ENCODE peak calls at places on chromosome 7, in six cellular contexts. Z is upper lobe of left lung, U is ovary, J is A549, N is uterus, G is heart left ventricle. F is an unnamed sample.

GRCh38 chr7:11335951-11336350 is 362.3 kb downstream of the PHF14 start:
- DNase-seq in Z (no peak), U (no peak), J (no peak), N (no peak), G (no peak), F (no peak)

GRCh38 chr7:98622926-98623325 is 5.8 kb downstream of the NPTX2 start:
- DNase-seq in Z (no peak), U (no peak), J (no peak), N (no peak), G (no peak), F (no peak)

GRCh38 chr7:101466871-101467270 is 104.2 kb downstream of the COL26A1 start:
- DNase-seq in Z (no peak), U (no peak), J (no peak), N (no peak), G (no peak), F (peak)

GRCh38 chr7:8141070-8141469 is 120.9 kb downstream of the ICA1 start:
- DNase-seq in Z (no peak), U (no peak), J (no peak), N (no peak), G (no peak), F (no peak)

GRCh38 chr7:136652635-136653370 is 215.6 kb upstream of the CHRM2 start:
- DNase-seq in Z (no peak), U (no peak), J (no peak), N (no peak), G (no peak), F (no peak)

GRCh38 chr7:141268614-141269013 is 194.8 kb downstream of the TMEM178B start:
- DNase-seq in Z (no peak), U (no peak), J (no peak), N (no peak), G (no peak), F (no peak)

GRCh38 chr7:44158060-44158872 is 17.1 kb upstream of the MYL7 start:
- DNase-seq in Z (no peak), U (no peak), J (no peak), N (no peak), G (no peak), F (no peak)

GRCh38 chr7:120841608-120842007 is 16.3 kb downstream of the TSPAN12 start:
- DNase-seq in Z (no peak), U (no peak), J (no peak), N (no peak), G (no peak), F (no peak)

GRCh38 chr7:75969182-75969581 is 25.2 kb downstream of the TMEM120A start:
- DNase-seq in Z (no peak), U (peak), J (no peak), N (peak), G (no peak), F (no peak)

GRCh38 chr7:90768301-90768700 is 172.2 kb downstream of the CDK14 start:
- DNase-seq in Z (no peak), U (no peak), J (no peak), N (no peak), G (no peak), F (no peak)

GRCh38 chr7:139745330-139746143 is 32.3 kb downstream of the HIPK2 start:
- DNase-seq in Z (no peak), U (no peak), J (no peak), N (peak), G (no peak), F (no peak)

GRCh38 chr7:17912050-17912449 is 28.2 kb downstream of the SNX13 start:
- DNase-seq in Z (no peak), U (no peak), J (no peak), N (no peak), G (no peak), F (no peak)

GRCh38 chr7:92880212-92881090 is 44.1 kb upstream of the CDK6 start:
- DNase-seq in Z (no peak), U (no peak), J (no peak), N (no peak), G (no peak), F (peak)

GRCh38 chr7:128304212-128304611 is 39.5 kb downstream of the RBM28 start:
- DNase-seq in Z (no peak), U (no peak), J (no peak), N (no peak), G (no peak), F (no peak)

GRCh38 chr7:132646064-132646463 is 69.8 kb upstream of the PLXNA4 start:
- DNase-seq in Z (no peak), U (no peak), J (no peak), N (no peak), G (no peak), F (no peak)

GRCh38 chr7:120797026-120797645 is 60.8 kb downstream of the TSPAN12 start:
- DNase-seq in Z (peak), U (no peak), J (no peak), N (no peak), G (no peak), F (no peak)

GRCh38 chr7:53458636-53459035 is 423.2 kb downstream of the POM121L12 start:
- DNase-seq in Z (no peak), U (no peak), J (no peak), N (no peak), G (no peak), F (no peak)

GRCh38 chr7:116990056-116990455 is 36.8 kb downstream of the ST7 start:
- DNase-seq in Z (no peak), U (no peak), J (no peak), N (no peak), G (no peak), F (no peak)

GRCh38 chr7:44633254-44634186 is 27.1 kb downstream of the OGDH start:
- DNase-seq in Z (no peak), U (peak), J (no peak), N (peak), G (no peak), F (peak)

GRCh38 chr7:76202666-76203030 is 952 bp downstream of the SRRM3 start:
- DNase-seq in Z (no peak), U (no peak), J (no peak), N (no peak), G (no peak), F (no peak)

GRCh38 chr7:17233643-17234397 is 64.6 kb upstream of the AHR start:
- DNase-seq in Z (no peak), U (no peak), J (no peak), N (no peak), G (no peak), F (no peak)

GRCh38 chr7:104299777-104300176 is 28.6 kb upstream of the LHFPL3 start:
- DNase-seq in Z (no peak), U (no peak), J (no peak), N (no peak), G (no peak), F (no peak)

GRCh38 chr7:99794585-99795502 is 10.9 kb upstream of the CYP3A4 start:
- DNase-seq in Z (no peak), U (no peak), J (peak), N (no peak), G (no peak), F (peak)

GRCh38 chr7:79666472-79666871 is 213.0 kb upstream of the MAGI2 start:
- DNase-seq in Z (no peak), U (no peak), J (no peak), N (no peak), G (no peak), F (no peak)

DNA sequence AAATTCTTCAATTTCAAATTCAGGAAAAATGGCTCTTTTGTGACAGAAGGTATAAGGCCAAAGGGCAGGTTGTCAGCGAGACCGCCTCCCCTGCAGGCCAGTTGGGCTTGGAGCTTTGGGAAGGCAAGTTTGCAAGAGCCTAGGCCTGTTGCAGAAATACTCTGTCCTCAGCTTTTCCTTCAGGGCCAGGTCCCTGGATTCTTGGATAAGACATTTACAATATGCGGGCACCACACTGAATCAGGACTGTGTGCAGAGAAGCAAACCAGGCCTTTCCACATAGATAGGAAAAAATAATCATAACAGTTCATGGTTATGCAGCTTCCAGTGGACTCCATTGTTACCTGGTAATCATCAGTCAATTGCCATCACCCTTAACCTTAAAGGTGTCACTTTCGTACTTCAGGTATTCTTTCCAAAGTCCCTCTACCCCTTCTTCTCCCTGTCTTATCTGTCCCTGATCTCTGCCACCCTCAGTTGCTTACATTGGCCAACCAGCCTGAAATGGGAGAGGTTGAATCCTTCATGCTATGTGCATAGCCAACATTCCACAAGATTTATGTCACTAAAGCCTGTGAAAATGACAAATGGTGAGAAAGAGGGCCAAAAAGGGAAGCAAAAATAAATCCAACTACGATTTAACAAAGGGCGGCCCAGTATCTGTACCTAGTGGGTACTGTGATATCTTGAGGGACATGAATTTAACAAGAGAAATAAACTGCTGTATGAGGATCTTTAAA is 304.5 kb upstream of the NFE2L3 start:
- DNase-seq in Z (no peak), U (no peak), J (no peak), N (no peak), G (no peak), F (no peak)
- H3K27ac ChIP-seq in Z (peak), U (peak), J (peak), N (peak), G (peak), F (peak)

GRCh38 chr7:66493235-66494181 is 135.2 kb upstream of the KCTD7 start:
- DNase-seq in Z (peak), U (peak), J (peak), N (peak), G (peak), F (peak)
- TF ChIP-seq CTCF in Z (no peak), U (no peak), J (no peak), N (peak), G (no peak), F (no peak)

GRCh38 chr7:150368884-150369739 is 490 bp downstream of the REPIN1 start:
- DNase-seq in Z (no peak), U (peak), J (peak), N (peak), G (peak), F (peak)
- TF ChIP-seq POLR2A in Z (no peak), U (no peak), J (no peak), N (peak), G (no peak), F (peak)

GRCh38 chr7:42107484-42107883 is 129.5 kb downstream of the GLI3 start:
- DNase-seq in Z (no peak), U (no peak), J (no peak), N (no peak), G (no peak), F (no peak)
- H3K27ac ChIP-seq in Z (no peak), U (no peak), J (no peak), N (peak), G (no peak), F (no peak)

F was measured in body of pancreas.